ENCODE peak calls at places on chromosomes 2 and 18, in eight cellular contexts. O is neural crest cell, Z is choroid plexus epithelial cell, T is tibial artery, H is MCF 10A, K is cardiac muscle cell, P is fibroblast of mammary gland, Y is WTC11. C is an unnamed sample.

GRCh38 chr2:2331905-2332280 is 818 bp upstream of the MYT1L start:
- DNase-seq in O (no peak), Z (no peak), T (no peak), H (no peak), K (no peak), P (no peak), Y (peak; percentile 65), C (no peak)

GRCh38 chr2:156512451-156512850 is 76.3 kb downstream of the GPD2 start:
- DNase-seq in O (no peak), Z (no peak), T (no peak), H (no peak), K (no peak), P (no peak), Y (no peak), C (no peak)

GRCh38 chr2:168944065-168944464 is 43.0 kb downstream of the G6PC2 start:
- DNase-seq in O (no peak), Z (no peak), T (no peak), H (no peak), K (peak; percentile 9), P (no peak), Y (peak; percentile 26), C (no peak)

GRCh38 chr18:49682301-49683190 is 120.7 kb downstream of the LIPG start:
- DNase-seq in O (no peak), Z (peak; percentile 44), T (no peak), H (peak; percentile 6), K (peak; percentile 57), P (peak; percentile 80), Y (no peak), C (no peak)

GRCh38 chr2:109129356-109129920 is 433 bp downstream of the SH3RF3 start:
- DNase-seq in O (peak; percentile 10), Z (peak; percentile 30), T (no peak), H (peak; percentile 41), K (peak; percentile 34), P (peak; percentile 19), Y (peak; percentile 25), C (peak; percentile 23)

GRCh38 chr2:39128919-39129391 is 8.1 kb upstream of the SOS1 start:
- DNase-seq in O (no peak), Z (peak; percentile 57), T (no peak), H (no peak), K (peak; percentile 33), P (peak; percentile 64), Y (no peak), C (no peak)

GRCh38 chr2:26614205-26615128 is 26.7 kb downstream of the CIB4 start:
- DNase-seq in O (no peak), Z (no peak), T (peak; percentile 77), H (no peak), K (no peak), P (no peak), Y (no peak), C (no peak)

GRCh38 chr2:45734336-45734735 is 82.9 kb downstream of the PRKCE start:
- DNase-seq in O (no peak), Z (no peak), T (no peak), H (no peak), K (no peak), P (no peak), Y (no peak), C (no peak)

GRCh38 chr2:66041902-66042657 is 392.8 kb upstream of the MEIS1 start:
- DNase-seq in O (no peak), Z (no peak), T (no peak), H (peak; percentile 50), K (no peak), P (no peak), Y (no peak), C (no peak)

GRCh38 chr18:13264091-13264777 is 45.7 kb downstream of the LDLRAD4 start:
- DNase-seq in O (no peak), Z (no peak), T (no peak), H (no peak), K (peak; percentile 55), P (no peak), Y (no peak), C (no peak)

GRCh38 chr2:26068602-26069298 is 34.9 kb downstream of the RAB10 start:
- DNase-seq in O (no peak), Z (peak; percentile 84), T (no peak), H (peak; percentile 77), K (peak; percentile 86), P (peak; percentile 90), Y (no peak), C (no peak)

GRCh38 chr18:45320724-45321123 is 294.6 kb upstream of the SLC14A2 start:
- DNase-seq in O (no peak), Z (peak; percentile 42), T (no peak), H (no peak), K (peak; percentile 40), P (peak; percentile 72), Y (no peak), C (no peak)

GRCh38 chr2:38109732-38110181 is 33.8 kb upstream of the CYP1B1 start:
- DNase-seq in O (no peak), Z (no peak), T (no peak), H (peak; percentile 58), K (no peak), P (peak; percentile 49), Y (no peak), C (no peak)

GRCh38 chr18:49898421-49898820 is 85.1 kb upstream of the ACAA2 start:
- DNase-seq in O (peak; percentile 76), Z (peak; percentile 88), T (no peak), H (peak; percentile 80), K (peak; percentile 89), P (peak; percentile 77), Y (peak; percentile 62), C (no peak)

GRCh38 chr18:6009751-6010150 is 114.4 kb upstream of the TMEM200C start:
- DNase-seq in O (no peak), Z (peak; percentile 48), T (no peak), H (no peak), K (peak; percentile 23), P (peak; percentile 57), Y (no peak), C (no peak)

GRCh38 chr2:15930589-15931513 is 9.5 kb upstream of the MYCN start:
- DNase-seq in O (no peak), Z (no peak), T (peak; percentile 6), H (no peak), K (no peak), P (no peak), Y (no peak), C (no peak)

GRCh38 chr2:216508229-216508628 is 9.6 kb downstream of the RPL37A start:
- DNase-seq in O (no peak), Z (no peak), T (no peak), H (no peak), K (no peak), P (no peak), Y (no peak), C (no peak)

DNA sequence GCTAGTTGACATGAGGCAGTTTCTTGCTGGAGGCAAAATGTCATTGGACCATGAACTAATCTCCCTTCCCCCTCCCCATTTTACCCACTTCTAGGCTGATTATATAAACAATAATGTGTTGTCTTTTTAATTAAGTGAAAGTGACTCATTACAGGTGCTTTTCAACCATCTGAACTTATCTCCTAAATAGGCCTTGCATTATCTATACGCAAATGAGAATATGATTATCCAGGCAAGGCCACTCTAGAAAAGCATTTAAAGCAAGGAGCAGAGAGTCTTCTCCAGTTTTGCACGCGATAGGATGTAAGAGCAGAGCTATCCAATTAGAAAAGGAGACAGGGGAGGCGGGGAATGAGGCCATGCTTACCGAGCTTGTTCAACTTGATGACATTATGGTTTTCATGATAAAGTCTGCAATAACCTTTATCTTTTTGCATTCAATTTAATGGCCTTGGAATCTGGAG is 286.1 kb upstream of the SIX3 start:
- DNase-seq in O (no peak), Z (no peak), T (no peak), H (no peak), K (no peak), P (no peak), Y (no peak), C (no peak)
- TF ChIP-seq CTCF in O (no peak), Z (no peak), T (no peak), H (no peak), K (no peak), P (no peak), Y (no peak), C (no peak)

GRCh38 chr2:217792611-217793527 is 209.9 kb downstream of the TNS1 start:
- DNase-seq in O (no peak), Z (peak; percentile 55), T (peak; percentile 29), H (no peak), K (no peak), P (peak; percentile 52), Y (no peak), C (no peak)

GRCh38 chr2:217795706-217796465 is 206.9 kb downstream of the TNS1 start:
- DNase-seq in O (no peak), Z (no peak), T (peak; percentile 66), H (no peak), K (peak; percentile 43), P (no peak), Y (no peak), C (no peak)

GRCh38 chr2:217794133-217794986 is 208.4 kb downstream of the TNS1 start:
- DNase-seq in O (no peak), Z (no peak), T (peak; percentile 78), H (no peak), K (no peak), P (peak; percentile 46), Y (no peak), C (no peak)

GRCh38 chr2:217795067-217795466 is 207.7 kb downstream of the TNS1 start:
- DNase-seq in O (no peak), Z (no peak), T (peak; percentile 46), H (no peak), K (no peak), P (no peak), Y (no peak), C (no peak)

GRCh38 chr2:217793566-217794132 is 209.1 kb downstream of the TNS1 start:
- DNase-seq in O (no peak), Z (no peak), T (peak; percentile 57), H (no peak), K (no peak), P (no peak), Y (no peak), C (no peak)
- TF ChIP-seq CTCF in O (no peak), Z (no peak), T (no peak), H (no peak), K (no peak), P (no peak), Y (no peak), C (no peak)

GRCh38 chr18:54330768-54331548 is 26.7 kb downstream of the STARD6 start:
- DNase-seq in O (no peak), Z (peak; percentile 6), T (no peak), H (peak; percentile 8), K (no peak), P (no peak), Y (no peak), C (no peak)
- TF ChIP-seq CTCF in O (no peak), Z (peak; percentile 34), T (no peak), H (no peak), K (peak; percentile 21), P (peak; percentile 5), Y (no peak), C (no peak)

GRCh38 chr2:115200016-115200415 is 757.6 kb downstream of the DPP10 start:
- DNase-seq in O (no peak), Z (no peak), T (no peak), H (no peak), K (no peak), P (no peak), Y (no peak), C (no peak)

GRCh38 chr2:115196577-115196976 is 754.1 kb downstream of the DPP10 start:
- DNase-seq in O (no peak), Z (no peak), T (no peak), H (no peak), K (no peak), P (no peak), Y (no peak), C (no peak)

GRCh38 chr2:115190459-115190858 is 748.0 kb downstream of the DPP10 start:
- DNase-seq in O (no peak), Z (no peak), T (no peak), H (no peak), K (no peak), P (no peak), Y (no peak), C (no peak)

GRCh38 chr2:115194623-115195022 is 752.2 kb downstream of the DPP10 start:
- DNase-seq in O (no peak), Z (no peak), T (no peak), H (peak; percentile 5), K (no peak), P (no peak), Y (no peak), C (no peak)
- TF ChIP-seq CTCF in O (no peak), Z (no peak), T (no peak), H (no peak), K (no peak), P (no peak), Y (no peak), C (no peak)

C was measured in activated B cell treated with CpG ODN at 0.5 μM for 24 hours.